ENCODE peak calls at places on chromosome 14, in ten cellular contexts. F is A549, Z is ovary, P is IMR-90, V is tibial nerve, I is adrenal gland, S is sigmoid colon, E is transverse colon, Q is suprapubic skin, B is Peyer's patch. G is an unnamed sample.

GRCh38 chr14:86673523-86673969 is 1143.6 kb downstream of the FLRT2 start:
- DNase-seq in I (no peak), Z (no peak), S (no peak), E (no peak), B (no peak), F (no peak), P (peak; percentile 1), V (no peak), Q (no peak), G (no peak)

GRCh38 chr14:63513756-63514155 is 29.4 kb downstream of the PPP2R5E start:
- DNase-seq in I (no peak), P (no peak), V (no peak), S (no peak), B (no peak), Z (no peak), E (no peak), Q (no peak), F (no peak), G (no peak)

GRCh38 chr14:61836184-61836583 is 74.0 kb downstream of the SNAPC1 start:
- DNase-seq in Z (no peak), P (peak; percentile 64), I (no peak), B (no peak), V (no peak), F (no peak), E (no peak), S (no peak), Q (no peak), G (no peak)

GRCh38 chr14:99595524-99595923 is 8.5 kb downstream of the CCDC85C start:
- DNase-seq in P (no peak), F (no peak), Q (no peak), B (peak; percentile 50), V (no peak), Z (no peak), S (no peak), E (no peak), I (no peak), G (no peak)

GRCh38 chr14:98622208-98623051 is 649.6 kb downstream of the BCL11B start:
- DNase-seq in Q (no peak), S (no peak), Z (no peak), V (no peak), F (no peak), P (no peak), I (no peak), E (no peak), B (no peak), G (no peak)

GRCh38 chr14:46490150-46490769 is 161.3 kb downstream of the RPL10L start:
- DNase-seq in P (no peak), Q (no peak), I (no peak), V (no peak), Z (no peak), E (no peak), S (no peak), F (no peak), B (no peak), G (no peak)

GRCh38 chr14:29282169-29282568 is 515.6 kb downstream of the FOXG1 start:
- DNase-seq in E (no peak), Q (no peak), P (peak; percentile 50), S (no peak), Z (no peak), V (no peak), B (no peak), F (no peak), I (no peak), G (no peak)

GRCh38 chr14:104246401-104247335 is 108.3 kb downstream of the KIF26A start:
- DNase-seq in E (no peak), F (no peak), Q (peak; percentile 53), B (no peak), I (peak; percentile 65), S (no peak), V (no peak), Z (peak; percentile 9), P (no peak), G (no peak)

GRCh38 chr14:85811340-85811739 is 281.4 kb downstream of the FLRT2 start:
- DNase-seq in P (no peak), V (no peak), Z (no peak), Q (no peak), B (no peak), E (no peak), F (no peak), I (no peak), S (no peak), G (no peak)

GRCh38 chr14:56751471-56751870 is 58.8 kb downstream of the OTX2 start:
- DNase-seq in S (no peak), F (peak; percentile 21), B (no peak), V (no peak), Q (no peak), E (no peak), I (no peak), Z (no peak), P (no peak), G (no peak)

GRCh38 chr14:39755269-39755878 is 323.1 kb upstream of the FBXO33 start:
- DNase-seq in P (no peak), B (no peak), V (no peak), Q (no peak), Z (no peak), F (no peak), S (no peak), E (no peak), I (no peak), G (no peak)

GRCh38 chr14:92962031-92962830 is 39.3 kb downstream of the CHGA start:
- DNase-seq in F (no peak), Q (no peak), B (no peak), P (no peak), E (no peak), I (no peak), V (no peak), Z (no peak), S (no peak), G (no peak)

DNA sequence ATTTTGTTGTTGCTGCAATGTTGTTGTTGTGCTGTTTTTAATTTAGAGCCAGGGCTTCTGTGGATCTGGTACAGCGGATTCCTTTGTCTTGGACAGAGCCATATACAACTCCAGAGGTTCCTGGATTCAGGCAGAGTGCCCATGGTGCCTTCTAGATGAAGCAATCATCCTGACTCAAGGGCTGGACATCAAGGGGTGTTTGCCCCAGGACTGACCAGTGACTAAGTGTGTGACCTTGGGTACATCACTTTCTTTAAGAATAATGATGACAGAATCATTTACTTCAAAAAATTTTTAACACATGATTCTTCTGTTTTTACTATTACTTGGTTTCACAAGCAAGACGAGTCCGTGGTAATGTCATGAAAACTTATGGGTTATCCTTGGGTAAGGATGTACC is 397.3 kb downstream of the ZFP36L1 start:
- DNase-seq in S (peak; percentile 84), V (no peak), I (peak; percentile 87), F (no peak), Z (peak; percentile 59), E (no peak), P (peak; percentile 76), Q (no peak), B (no peak), G (no peak)
- H3K4me1 ChIP-seq in S (no peaks in the 10 kb centered on the region), V (peaks cover 40% of the 10 kb centered on the region), I (peaks cover 23% of the 10 kb centered on the region), F (peaks cover 26% of the 10 kb centered on the region), Z (peaks cover 55% of the 10 kb centered on the region), E (peaks cover 30% of the 10 kb centered on the region), P (peaks cover 42% of the 10 kb centered on the region), Q (peaks cover 93% of the 10 kb centered on the region), B (peaks cover 11% of the 10 kb centered on the region), G (peaks cover 22% of the 10 kb centered on the region)

DNA sequence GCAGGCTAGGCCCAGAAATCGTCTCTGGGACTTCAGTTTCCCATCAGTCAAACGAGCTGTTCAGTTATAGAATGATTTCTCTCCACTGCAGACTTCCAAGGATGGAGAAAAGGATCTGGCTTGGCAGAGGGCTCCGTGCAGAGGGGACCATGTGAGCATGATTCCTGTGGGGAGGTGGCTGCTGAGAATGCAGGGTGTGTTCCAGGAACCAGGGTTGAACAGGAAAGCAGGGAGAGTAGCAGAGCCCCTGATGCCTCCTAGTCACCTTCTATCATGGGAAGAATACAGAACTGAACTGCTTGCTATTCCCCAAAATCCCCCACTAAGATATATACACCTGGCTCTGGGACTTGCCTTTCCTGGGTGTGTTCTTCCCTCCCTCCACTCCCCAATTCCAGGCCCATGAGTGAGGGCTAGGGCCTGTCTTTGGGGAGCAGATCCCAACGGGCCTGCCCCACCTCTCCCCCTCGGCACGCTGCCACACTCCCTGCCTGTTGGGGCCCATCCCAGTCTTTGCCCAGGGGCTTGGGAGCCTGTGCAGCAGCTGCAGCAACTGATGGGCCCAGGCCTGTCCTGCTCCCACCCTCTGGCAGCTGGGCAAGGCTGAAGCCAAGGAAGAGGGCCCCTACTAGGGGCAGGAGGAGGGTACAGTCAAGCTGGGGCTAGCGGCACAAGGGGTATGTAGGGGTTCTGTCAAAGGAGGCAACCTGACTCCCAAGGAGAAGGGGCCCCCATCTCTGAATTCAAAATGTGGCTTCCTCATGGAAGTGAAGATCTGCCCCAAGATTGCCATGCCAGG is 3.3 kb downstream of the AJUBA start:
- DNase-seq in V (no peak), I (no peak), F (no peak), P (no peak), S (no peak), Z (no peak), E (no peak), Q (peak; percentile 82), B (no peak), G (peak; percentile 64)
- H3K27ac ChIP-seq in V (no peak overlapping the region), I (no peak overlapping the region), F (peak overlapping the region; percentile 98), P (peak overlapping the region; percentile 81), S (peak overlapping the region; percentile 71), Z (no peak overlapping the region), E (peak overlapping the region; percentile 56), Q (peak overlapping the region; percentile 86), B (no peak overlapping the region), G (peak overlapping the region; percentile 88)

GRCh38 chr14:89417469-89418225 is 614 bp upstream of the FOXN3 start:
- DNase-seq in Z (peak; percentile 66), Q (peak; percentile 83), S (peak; percentile 81), B (peak; percentile 72), V (peak; percentile 59), I (peak; percentile 72), P (peak; percentile 33), E (peak; percentile 60), F (peak; percentile 61), G (peak; percentile 58)
- TF ChIP-seq POLR2A in Z (no peak), Q (no peak), S (no peak), B (no peak), V (no peak), I (no peak), P (no peak), E (peak; percentile 38), F (no peak), G (no peak)

GRCh38 chr14:21100931-21101330 is at the start of gene TMEM253:
- DNase-seq in S (no peak), E (peak; percentile 84), F (no peak), B (peak; percentile 79), Q (peak; percentile 58), I (no peak), V (no peak), Z (no peak), P (no peak), G (no peak)

GRCh38 chr14:21103165-21103709 is 2.4 kb downstream of the TMEM253 start:
- DNase-seq in I (no peak), S (no peak), Q (peak; percentile 50), P (no peak), E (no peak), Z (no peak), F (peak; percentile 96), B (no peak), V (no peak), G (no peak)

GRCh38 chr14:21101802-21102413 is 1.0 kb downstream of the TMEM253 start:
- DNase-seq in V (no peak), S (no peak), Z (no peak), F (no peak), I (no peak), E (no peak), Q (peak; percentile 66), P (no peak), B (no peak), G (peak; percentile 14)

GRCh38 chr14:21103710-21104447 is 3.0 kb downstream of the TMEM253 start:
- DNase-seq in V (peak; percentile 97), P (peak; percentile 94), E (peak; percentile 97), S (peak; percentile 98), B (peak; percentile 97), Z (peak; percentile 95), F (peak; percentile 93), I (peak; percentile 97), Q (peak; percentile 98), G (peak; percentile 97)

GRCh38 chr14:21102472-21103164 is 1.8 kb downstream of the TMEM253 start:
- DNase-seq in I (no peak), P (no peak), F (no peak), S (no peak), E (no peak), Z (no peak), V (no peak), B (no peak), Q (peak; percentile 66), G (no peak)
- H3K4me1 ChIP-seq in I (peaks cover 41% of the 10 kb centered on the region), P (peaks cover 6% of the 10 kb centered on the region), F (peaks cover 72% of the 10 kb centered on the region), S (no peaks in the 10 kb centered on the region), E (peaks cover 62% of the 10 kb centered on the region), Z (peaks cover 4% of the 10 kb centered on the region), V (peaks cover 48% of the 10 kb centered on the region), B (peaks cover 16% of the 10 kb centered on the region), Q (peaks cover 78% of the 10 kb centered on the region), G (peaks cover 8% of the 10 kb centered on the region)

G was measured in breast epithelium.